ENCODE peak calls at places on chromosomes 4 and X, in four cellular contexts. V is SK-N-SH, X is GM12878, K is HepG2. G is an unnamed sample.

GRCh38 chr4:145679520-145679919 is 426 bp upstream of the C4orf51 start:
- DNase-seq in V (no peak), X (no peak), K (peak; percentile 25), G (no peak)

GRCh38 chr4:159900562-159900961 is 797.7 kb downstream of the RAPGEF2 start:
- DNase-seq in V (no peak), X (no peak), K (no peak), G (no peak)

GRCh38 chrX:139642241-139642927 is 65.6 kb downstream of the MCF2 start:
- DNase-seq in V (no peak), X (no peak), K (no peak), G (peak; percentile 38)

GRCh38 chr4:28225689-28226353 is 1365.2 kb downstream of the STIM2 start:
- DNase-seq in V (no peak), X (no peak), K (no peak), G (no peak)

GRCh38 chrX:22063284-22063683 is 31.2 kb downstream of the PHEX start:
- DNase-seq in V (no peak), X (peak; percentile 64), K (no peak), G (no peak)

GRCh38 chr4:183515411-183515810 is 10.6 kb downstream of the ING2 start:
- DNase-seq in V (no peak), X (no peak), K (no peak), G (no peak)

GRCh38 chrX:40105016-40105790 is 7.4 kb upstream of the BCOR start:
- DNase-seq in V (peak; percentile 64), X (no peak), K (no peak), G (no peak)

GRCh38 chrX:1564750-1565683 is 26.4 kb upstream of the AKAP17A start:
- DNase-seq in V (no peak), X (no peak), K (no peak), G (no peak)

GRCh38 chrX:3320471-3321046 is 25.9 kb downstream of the MXRA5 start:
- DNase-seq in V (no peak), X (no peak), K (no peak), G (no peak)

GRCh38 chr4:39320381-39321115 is 45.6 kb downstream of the RFC1 start:
- DNase-seq in V (no peak), X (no peak), K (no peak), G (no peak)

GRCh38 chrX:40637687-40638086 is 9.7 kb downstream of the CXorf38 start:
- DNase-seq in V (no peak), X (no peak), K (no peak), G (no peak)

GRCh38 chrX:112839856-112840255 is 775 bp downstream of the AMOT start:
- DNase-seq in V (no peak), X (no peak), K (no peak), G (peak; percentile 6)

GRCh38 chrX:112841820-112842157 is 1.2 kb upstream of the AMOT start:
- DNase-seq in V (no peak), X (no peak), K (no peak), G (no peak)

GRCh38 chrX:112841114-112841819 is 636 bp upstream of the AMOT start:
- DNase-seq in V (peak; percentile 86), X (no peak), K (peak; percentile 43), G (peak; percentile 86)

GRCh38 chrX:112837531-112837930 is 3.1 kb downstream of the AMOT start:
- DNase-seq in V (no peak), X (no peak), K (no peak), G (no peak)

DNA sequence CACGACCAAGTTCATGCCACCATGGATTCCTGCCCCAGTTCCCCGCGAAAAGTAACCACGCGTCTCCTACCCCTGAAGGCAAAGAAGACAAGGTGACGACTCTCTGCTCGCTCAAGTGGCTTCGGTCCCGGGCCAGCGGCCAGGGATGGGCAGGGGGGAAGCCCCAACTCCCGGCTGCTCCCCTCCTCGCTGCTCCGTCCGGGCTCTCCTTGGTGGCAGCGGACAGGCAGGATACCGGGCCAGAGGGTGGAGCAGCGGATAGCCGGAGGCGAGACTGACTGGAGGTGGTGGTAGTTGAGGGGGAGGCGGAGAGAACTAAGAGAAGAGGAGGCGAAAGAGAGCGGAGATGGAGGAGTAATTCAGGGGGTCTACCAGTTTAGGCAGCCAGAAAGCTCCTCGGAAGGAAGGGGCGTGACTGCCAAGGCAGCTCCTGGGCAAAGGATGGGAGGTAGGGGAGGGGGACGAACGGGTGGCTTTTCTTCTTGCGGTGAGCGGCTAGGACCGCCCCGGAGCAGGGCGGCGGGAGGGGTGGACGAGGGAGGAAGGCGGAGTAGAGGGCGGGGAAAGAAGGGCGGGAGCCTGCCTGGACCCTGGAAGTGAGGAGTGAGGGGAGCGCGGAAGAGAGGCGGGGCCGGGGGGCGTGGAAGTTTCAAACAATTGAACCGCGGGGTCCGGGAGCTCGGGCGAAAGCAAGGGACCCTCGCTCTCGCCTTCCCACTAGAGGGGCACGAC is at the start of gene AMOT:
- DNase-seq in V (peak; percentile 83), X (no peak), K (peak; percentile 1), G (peak; percentile 84)
- TF ChIP-seq REST in V (no peak), X (no peak), K (no peak), G (no peak)

DNA sequence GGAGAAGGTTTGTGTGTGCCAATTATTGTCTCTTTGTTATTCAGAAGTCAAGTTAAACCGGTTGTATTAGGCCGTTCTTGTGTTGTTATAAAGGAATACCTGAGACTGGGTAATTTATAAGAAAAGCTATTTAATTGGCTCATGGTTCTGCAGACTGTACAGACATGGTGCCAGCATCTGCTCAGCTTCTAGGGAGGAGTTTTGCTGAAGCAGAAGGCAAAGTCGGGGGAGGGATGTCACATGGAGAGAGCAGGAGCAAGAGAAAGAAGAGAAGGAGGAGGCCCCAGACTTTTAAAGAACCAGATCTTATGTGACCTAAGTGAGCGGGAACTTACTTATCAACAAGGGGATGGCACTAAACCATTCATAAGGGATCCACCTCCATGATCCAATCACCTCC is 349.3 kb upstream of the PCDH18 start:
- DNase-seq in V (no peak), X (no peak), K (no peak), G (no peak)
- H2AFZ ChIP-seq in V (no peak overlapping the region), X (no peak overlapping the region), K (no peak overlapping the region), G (no peak overlapping the region)

GRCh38 chr4:120693817-120694216 is 228.7 kb downstream of the PRDM5 start:
- DNase-seq in V (no peak), X (no peak), K (no peak), G (no peak)
- TF ChIP-seq REST in V (no peak), X (no peak), K (no peak), G (no peak)

GRCh38 chr4:77843628-77844027 is 19.0 kb upstream of the MRPL1 start:
- DNase-seq in V (no peak), X (no peak), K (no peak), G (peak; percentile 29)
- H2AFZ ChIP-seq in V (no peak overlapping the region), X (no peak overlapping the region), K (no peak overlapping the region), G (peak overlapping the region; percentile 6)

GRCh38 chr4:25234390-25235367 is 846 bp downstream of the PI4K2B start:
- DNase-seq in V (peak; percentile 71), X (peak; percentile 78), K (peak; percentile 89), G (peak; percentile 54)
- TF ChIP-seq REST in V (no peak), X (no peak), K (no peak), G (no peak)

GRCh38 chr4:169033660-169034059 is 23.6 kb upstream of the CBR4 start:
- DNase-seq in V (peak; percentile 51), X (no peak), K (no peak), G (no peak)
- H2AFZ ChIP-seq in V (no peak overlapping the region), X (no peak overlapping the region), K (no peak overlapping the region), G (peak overlapping the region; percentile 56)

G was measured in GM23338.